ENCODE peak calls at places on chromosome 11, in six cellular contexts. V is HepG2, S is H1, Z is K562, R is HCT116, M is GM12878. B is an unnamed sample.

GRCh38 chr11:1453611-1454386 is 32.8 kb downstream of the MOB2 start:
- DNase-seq in R (no peak), M (peak; percentile 2), Z (peak; percentile 76), S (peak; percentile 17), V (peak; percentile 44), B (peak; percentile 89)

GRCh38 chr11:45918331-45918941 is 759 bp upstream of the PEX16 start:
- DNase-seq in M (no peak), Z (peak; percentile 90), V (peak; percentile 63), S (no peak), R (no peak), B (peak; percentile 80)

GRCh38 chr11:20489948-20490347 is 102.4 kb downstream of the PRMT3 start:
- DNase-seq in M (peak; percentile 53), S (no peak), V (no peak), R (no peak), Z (no peak), B (no peak)

GRCh38 chr11:109739374-109739773 is 317.4 kb downstream of the C11orf87 start:
- DNase-seq in S (no peak), R (no peak), M (no peak), V (no peak), Z (no peak), B (no peak)

GRCh38 chr11:103736986-103737622 is 299.3 kb upstream of the DDI1 start:
- DNase-seq in R (no peak), V (no peak), M (no peak), Z (no peak), S (no peak), B (no peak)

GRCh38 chr11:72767203-72768062 is 15.2 kb upstream of the ARAP1 start:
- DNase-seq in Z (no peak), S (no peak), R (no peak), V (no peak), M (no peak), B (no peak)

GRCh38 chr11:119641991-119642745 is 86.8 kb downstream of the NECTIN1 start:
- DNase-seq in V (peak; percentile 40), R (peak; percentile 4), M (no peak), Z (peak; percentile 70), S (no peak), B (no peak)

GRCh38 chr11:99366476-99366992 is 345.8 kb downstream of the CNTN5 start:
- DNase-seq in S (no peak), V (no peak), M (no peak), Z (no peak), R (no peak), B (no peak)

GRCh38 chr11:71352748-71353147 is 95.4 kb downstream of the DHCR7 start:
- DNase-seq in S (no peak), V (no peak), Z (no peak), R (no peak), M (no peak), B (no peak)

GRCh38 chr11:114085965-114086364 is 26.5 kb downstream of the ZBTB16 start:
- DNase-seq in S (no peak), Z (no peak), V (no peak), R (no peak), M (no peak), B (no peak)

GRCh38 chr11:89275966-89276365 is 98.3 kb downstream of the TYR start:
- DNase-seq in S (no peak), M (no peak), R (no peak), Z (no peak), V (no peak), B (no peak)

GRCh38 chr11:11476499-11476898 is 123.4 kb upstream of the CSNK2A3 start:
- DNase-seq in Z (no peak), M (no peak), R (no peak), S (no peak), V (no peak), B (no peak)

GRCh38 chr11:128919192-128919591 is 23.5 kb downstream of the TP53AIP1 start:
- DNase-seq in S (no peak), R (no peak), V (no peak), Z (no peak), M (no peak), B (no peak)

GRCh38 chr11:31645747-31646146 is 136.2 kb downstream of the ELP4 start:
- DNase-seq in S (no peak), R (peak; percentile 33), M (no peak), V (peak; percentile 20), Z (peak; percentile 9), B (no peak)

DNA sequence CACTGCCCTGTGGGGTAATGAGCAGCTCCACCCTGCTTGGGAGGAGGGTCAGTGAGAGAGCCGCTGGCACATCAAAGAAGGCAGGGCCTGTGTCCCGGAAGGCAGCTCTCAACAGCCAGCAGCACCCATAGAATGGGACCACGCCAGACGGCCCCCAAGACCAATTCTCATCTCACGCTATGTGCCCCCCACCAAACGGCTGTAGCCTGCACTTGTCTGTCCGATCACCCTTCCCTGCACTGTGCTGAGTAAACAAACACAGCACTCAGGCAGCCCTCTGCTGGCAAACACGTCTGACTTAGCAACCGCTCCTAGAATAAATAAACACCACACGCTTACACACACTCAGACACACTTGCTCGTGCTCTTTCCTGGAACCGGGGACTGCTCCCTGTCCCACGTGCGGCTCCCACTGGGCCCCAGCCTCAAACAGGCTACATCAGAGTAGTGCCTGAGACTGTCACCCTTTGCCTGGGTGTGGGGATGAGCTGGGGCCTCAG is 53.2 kb upstream of the CDON start:
- DNase-seq in R (peak; percentile 7), M (no peak), S (no peak), Z (no peak), V (peak; percentile 93), B (no peak)
- TF ChIP-seq ATF3 in R (no peak), M (no peak), S (no peak), Z (no peak), V (no peak), B (no peak)

DNA sequence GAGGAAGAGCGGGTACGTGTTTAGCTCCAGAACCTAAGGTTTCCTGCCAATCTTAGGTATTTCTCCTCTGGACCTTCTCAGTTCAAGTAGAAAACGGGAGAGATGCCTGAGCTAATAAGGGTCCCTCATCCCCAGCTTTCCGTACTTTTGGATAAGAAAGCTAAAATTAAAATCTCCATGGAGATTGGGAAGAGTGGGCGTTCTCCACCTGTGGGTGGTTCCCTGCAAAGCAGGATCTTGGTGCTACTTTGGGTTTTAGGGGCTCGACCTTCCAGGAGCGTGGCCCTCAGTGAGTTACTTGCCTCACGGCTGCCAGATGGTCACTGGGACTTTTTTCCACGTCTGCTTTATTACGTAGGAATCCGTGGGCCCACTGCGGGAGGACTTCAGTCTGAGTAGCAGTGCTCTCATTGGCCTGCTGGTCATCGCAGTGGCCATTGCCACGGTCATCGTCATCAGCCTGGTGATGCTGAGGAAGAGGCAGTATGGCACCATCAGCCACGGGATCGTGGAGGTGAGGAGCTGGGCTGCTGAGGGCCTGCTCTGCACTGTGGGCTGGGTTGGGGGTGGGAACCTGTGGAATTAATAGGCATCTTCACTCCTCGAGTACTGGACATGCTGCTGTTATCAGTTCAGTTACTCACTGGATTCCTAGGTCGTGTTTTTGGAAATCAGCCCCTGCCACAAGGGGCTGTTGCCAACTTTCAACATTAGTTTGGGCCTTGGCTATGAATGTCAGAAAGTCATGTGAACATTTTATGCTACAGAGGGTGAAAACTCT is 17.8 kb upstream of the ST14 start:
- DNase-seq in R (no peak), M (no peak), Z (no peak), S (no peak), V (no peak), B (no peak)
- TF ChIP-seq ATF3 in R (no peak), M (no peak), Z (no peak), S (no peak), V (no peak), B (no peak)

GRCh38 chr11:121476379-121477032 is 23.7 kb upstream of the SORL1-AS1 start:
- DNase-seq in V (peak; percentile 83), S (no peak), Z (no peak), R (no peak), M (no peak), B (no peak)

GRCh38 chr11:121469910-121470309 is 17.1 kb upstream of the SORL1-AS1 start:
- DNase-seq in R (no peak), V (no peak), S (no peak), Z (no peak), M (no peak), B (no peak)

GRCh38 chr11:121471167-121471566 is 18.4 kb upstream of the SORL1-AS1 start:
- DNase-seq in Z (no peak), R (no peak), V (no peak), S (no peak), M (no peak), B (no peak)

GRCh38 chr11:121472310-121472709 is 19.5 kb upstream of the SORL1-AS1 start:
- DNase-seq in M (no peak), S (no peak), Z (no peak), R (no peak), V (no peak), B (no peak)

DNA sequence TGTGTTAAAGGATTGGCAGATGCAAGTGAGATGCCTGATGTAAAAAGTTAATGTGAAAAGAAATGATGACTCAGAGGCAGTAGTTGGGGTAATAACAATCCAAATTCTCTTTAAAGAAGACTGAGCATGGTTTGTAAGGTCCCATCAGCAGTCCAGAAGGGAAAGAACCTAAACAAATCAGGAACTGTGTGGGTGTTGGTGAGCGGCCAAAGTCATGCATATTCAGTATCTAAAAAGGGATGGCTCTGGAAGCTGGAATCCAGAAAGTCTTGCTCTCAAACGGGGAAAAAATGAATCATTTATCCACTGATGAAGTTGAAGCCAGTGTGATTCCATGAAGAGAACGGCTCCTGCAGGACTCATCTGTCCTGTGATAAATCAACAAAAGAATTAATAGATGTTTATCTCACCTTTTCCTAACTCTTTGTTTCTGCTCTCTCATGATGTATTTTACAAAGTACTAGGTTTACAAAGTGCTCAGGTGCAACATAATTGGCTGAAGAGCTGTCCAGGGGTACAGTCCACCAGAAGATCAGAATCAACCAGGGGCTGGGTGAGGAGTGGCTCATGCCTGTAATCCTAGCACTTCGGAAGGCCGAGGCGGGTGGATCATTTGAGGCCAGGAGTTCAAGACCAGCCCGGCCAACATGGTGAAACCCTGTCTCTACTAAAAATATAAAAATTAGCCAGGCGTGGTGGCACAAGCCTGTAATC is 20.5 kb upstream of the SORL1-AS1 start:
- DNase-seq in Z (no peak), M (no peak), V (no peak), R (no peak), S (no peak), B (no peak)
- TF ChIP-seq ATF3 in Z (no peak), M (no peak), V (no peak), R (no peak), S (no peak), B (no peak)

GRCh38 chr11:8605956-8606355 is 11.9 kb upstream of the STK33 start:
- DNase-seq in S (no peak), M (no peak), R (no peak), V (no peak), Z (no peak), B (no peak)
- TF ChIP-seq ATF3 in S (no peak), M (no peak), R (no peak), V (no peak), Z (no peak), B (no peak)

DNA sequence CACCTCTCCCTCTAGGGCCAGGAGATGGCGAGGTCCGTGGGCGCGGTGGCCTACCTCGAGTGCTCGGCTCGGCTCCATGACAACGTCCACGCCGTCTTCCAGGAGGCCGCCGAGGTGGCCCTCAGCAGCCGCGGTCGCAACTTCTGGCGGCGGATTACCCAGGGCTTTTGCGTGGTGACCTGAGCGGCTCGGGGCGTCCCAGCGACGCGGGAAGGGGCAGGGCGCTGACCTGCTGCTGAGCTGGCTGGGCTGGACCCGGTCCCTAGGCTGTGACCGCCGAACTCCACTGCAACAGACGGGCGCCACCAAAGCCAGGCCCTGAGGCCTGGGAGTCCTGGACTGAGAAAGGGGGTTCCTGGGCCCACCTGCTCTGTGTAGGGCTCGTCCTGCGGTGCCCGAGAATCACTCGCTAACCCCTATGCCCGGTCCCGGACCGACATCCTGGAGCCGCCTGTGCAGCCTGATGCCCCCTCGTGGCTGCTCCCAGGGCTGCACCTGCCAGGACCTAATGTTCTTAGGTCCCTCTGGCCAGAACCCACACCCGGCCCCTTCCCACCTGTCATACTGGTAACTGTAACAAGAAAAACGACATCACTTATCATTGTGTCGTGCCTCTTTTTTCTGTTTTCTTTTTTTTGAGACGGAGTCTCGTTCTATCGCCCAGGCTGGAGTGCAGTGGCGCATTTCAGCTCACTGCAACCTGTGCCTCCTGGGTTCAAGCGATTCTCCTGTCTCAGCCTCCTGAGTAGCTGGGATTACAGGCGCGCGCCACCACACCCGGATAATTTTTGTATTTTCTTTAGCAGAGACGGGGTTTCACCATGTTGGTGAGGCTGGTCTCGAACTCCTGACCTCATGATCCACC is 15.0 kb downstream of the RHOD start:
- DNase-seq in S (peak; percentile 83), R (no peak), V (peak; percentile 53), Z (peak; percentile 88), M (no peak), B (peak; percentile 93)
- TF ChIP-seq ATF3 in S (no peak), R (no peak), V (no peak), Z (no peak), M (no peak), B (no peak)

B was measured in WTC11.